ENCODE peak calls at places on chromosomes 11 and 22, in four cellular contexts. R is tibial artery, S is lung, M is IMR-90. Z is an unnamed sample.

GRCh38 chr22:26086359-26086758 is 82.9 kb upstream of the SEZ6L start:
- DNase-seq in R (no peak), S (no peak), M (no peak), Z (no peak)

GRCh38 chr11:534592-535518 is 521 bp downstream of the HRAS start:
- DNase-seq in R (peak), S (no peak), M (no peak), Z (peak)

GRCh38 chr11:78796956-78797355 is 222.3 kb upstream of the NARS2 start:
- DNase-seq in R (no peak), S (no peak), M (peak), Z (peak)

GRCh38 chr22:45703758-45704157 is 32.1 kb downstream of the ATXN10 start:
- DNase-seq in R (no peak), S (no peak), M (no peak), Z (no peak)

GRCh38 chr11:44943696-44944095 is 7.0 kb downstream of the TP53I11 start:
- DNase-seq in R (no peak), S (no peak), M (no peak), Z (no peak)

GRCh38 chr11:124719534-124719933 is 20.2 kb upstream of the NRGN start:
- DNase-seq in R (no peak), S (no peak), M (no peak), Z (no peak)

GRCh38 chr22:48629631-48630443 is 1197.8 kb downstream of the BRD1 start:
- DNase-seq in R (no peak), S (no peak), M (no peak), Z (no peak)

GRCh38 chr22:36977401-36977861 is 41.8 kb downstream of the TST start:
- DNase-seq in R (no peak), S (peak), M (peak), Z (peak)

GRCh38 chr22:37802310-37803194 is 5.2 kb upstream of the GCAT start:
- DNase-seq in R (no peak), S (no peak), M (peak), Z (peak)

GRCh38 chr11:70707821-70708220 is 309.5 kb downstream of the CTTN start:
- DNase-seq in R (no peak), S (no peak), M (no peak), Z (no peak)

GRCh38 chr11:15123849-15124248 is 9.1 kb downstream of the INSC start:
- DNase-seq in R (no peak), S (no peak), M (peak), Z (peak)

GRCh38 chr11:95904009-95904650 is 19.8 kb downstream of the MTMR2 start:
- DNase-seq in R (no peak), S (no peak), M (no peak), Z (no peak)

GRCh38 chr11:133928628-133929059 is 28.1 kb downstream of the IGSF9B start:
- DNase-seq in R (no peak), S (no peak), M (no peak), Z (peak)

GRCh38 chr11:11620966-11621880 is 582 bp downstream of the GALNT18 start:
- DNase-seq in R (peak), S (peak), M (peak), Z (peak)

GRCh38 chr11:11624206-11624605 is 2.4 kb upstream of the GALNT18 start:
- DNase-seq in R (no peak), S (no peak), M (no peak), Z (no peak)

GRCh38 chr11:11622772-11623531 is 1.1 kb upstream of the GALNT18 start:
- DNase-seq in R (no peak), S (no peak), M (no peak), Z (no peak)

GRCh38 chr11:11620251-11620965 is 1.4 kb downstream of the GALNT18 start:
- DNase-seq in R (peak), S (peak), M (peak), Z (no peak)

DNA sequence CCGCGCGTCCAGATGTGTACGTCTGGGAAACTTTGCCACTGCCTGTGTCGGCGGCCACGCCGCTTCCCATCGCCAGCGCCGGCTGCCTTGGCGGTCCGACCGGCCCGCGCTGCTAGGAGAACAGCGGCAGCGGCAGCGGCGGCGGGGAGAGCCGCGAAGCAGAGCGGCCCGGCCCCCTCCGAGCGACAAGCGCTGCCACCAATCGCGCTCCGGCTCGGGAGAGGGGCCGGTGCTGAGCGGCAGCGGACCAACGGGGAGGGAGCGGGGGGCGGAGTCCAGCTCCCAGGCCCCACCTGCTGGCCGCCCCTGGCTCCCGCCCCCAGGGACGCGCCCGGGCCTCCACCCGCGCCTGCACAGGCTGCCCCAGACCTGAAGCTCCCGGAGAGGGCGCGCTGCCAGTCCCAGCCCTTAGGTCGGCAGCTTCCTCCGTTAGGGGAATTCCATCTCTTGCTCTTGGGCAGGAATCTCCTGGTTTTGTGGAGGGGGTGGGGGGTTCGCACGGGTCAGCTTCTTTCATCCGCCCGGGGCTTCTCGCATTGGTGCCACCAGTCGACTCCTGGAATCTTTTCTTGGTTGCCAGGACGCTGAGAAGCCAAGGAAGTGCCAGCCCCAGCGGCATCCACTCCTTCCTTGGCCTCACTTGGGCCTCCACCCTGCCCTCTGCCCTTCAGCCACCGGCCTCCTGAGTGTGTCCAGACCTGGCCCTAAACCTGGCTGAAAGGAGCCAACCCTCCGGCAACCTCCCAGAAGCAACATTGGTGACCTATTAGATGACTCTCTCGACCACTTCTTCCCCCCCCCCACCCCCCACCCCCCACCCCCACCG is at the start of gene GALNT18:
- DNase-seq in R (peak), S (peak), M (peak), Z (peak)
- TF ChIP-seq CTCF in R (peak), S (peak), M (peak), Z (peak)

GRCh38 chr11:128685383-128686044 is 8.4 kb upstream of the FLI1 start:
- DNase-seq in R (no peak), S (no peak), M (no peak), Z (no peak)

GRCh38 chr11:128686745-128687177 is 7.1 kb upstream of the FLI1 start:
- DNase-seq in R (no peak), S (no peak), M (peak), Z (peak)

GRCh38 chr11:128687321-128687720 is 6.6 kb upstream of the FLI1 start:
- DNase-seq in R (no peak), S (no peak), M (no peak), Z (no peak)

GRCh38 chr11:128686045-128686741 is 7.7 kb upstream of the FLI1 start:
- DNase-seq in R (no peak), S (no peak), M (no peak), Z (no peak)

GRCh38 chr11:128684582-128685382 is 9.1 kb upstream of the FLI1 start:
- DNase-seq in R (no peak), S (no peak), M (no peak), Z (no peak)
- H3K4me3 ChIP-seq in R (no peak), S (no peak), M (peak), Z (no peak)

GRCh38 chr11:9625158-9625557 is 38.7 kb upstream of the SWAP70 start:
- DNase-seq in R (no peak), S (no peak), M (no peak), Z (no peak)
- TF ChIP-seq CTCF in R (no peak), S (no peak), M (no peak), Z (no peak)

GRCh38 chr11:35088226-35088625 is 50.7 kb upstream of the CD44 start:
- DNase-seq in R (no peak), S (no peak), M (no peak), Z (no peak)
- H3K4me3 ChIP-seq in R (no peak), S (no peak), M (no peak), Z (no peak)

GRCh38 chr11:8081591-8082021 is 595 bp downstream of the TUB start:
- DNase-seq in R (no peak), S (no peak), M (peak), Z (peak)

GRCh38 chr11:8080069-8080670 is 841 bp upstream of the TUB start:
- DNase-seq in R (no peak), S (no peak), M (no peak), Z (no peak)

GRCh38 chr11:8082391-8083087 is 1.5 kb downstream of the TUB start:
- DNase-seq in R (no peak), S (no peak), M (no peak), Z (peak)

GRCh38 chr11:8079111-8079675 is 1.8 kb upstream of the TUB start:
- DNase-seq in R (no peak), S (no peak), M (no peak), Z (no peak)

GRCh38 chr11:8080674-8081590 is at the start of gene TUB:
- DNase-seq in R (no peak), S (no peak), M (no peak), Z (peak)
- TF ChIP-seq CTCF in R (no peak), S (no peak), M (no peak), Z (no peak)

GRCh38 chr22:50505776-50506610 is 1.5 kb downstream of the LMF2 start:
- DNase-seq in R (no peak), S (no peak), M (no peak), Z (no peak)
- H3K4me3 ChIP-seq in R (peak), S (no peak), M (peak), Z (peak)

GRCh38 chr22:22870577-22871398 is 16.8 kb upstream of the IGLL5 start:
- DNase-seq in R (no peak), S (no peak), M (no peak), Z (no peak)
- TF ChIP-seq CTCF in R (no peak), S (no peak), M (peak), Z (no peak)

GRCh38 chr11:107183963-107184362 is 165.7 kb upstream of the GUCY1A2 start:
- DNase-seq in R (no peak), S (no peak), M (no peak), Z (no peak)
- H3K4me3 ChIP-seq in R (no peak), S (no peak), M (no peak), Z (no peak)